ENCODE peak calls at places on chromosome 1, in six cellular contexts. One of them, this sample, is unnamed.
A peak's percentile ranks its signal among the peaks of the same experiment; 100 is the strongest.

GRCh38 chr1:53182111-53182593 is 14.5 kb upstream of the CPT2 start:
- DNase-seq in iris pigment epithelial cell: peak; percentile 86
- DNase-seq in heart left ventricle: peak; percentile 78
- DNase-seq in stimulated activated CD8-positive, alpha-beta memory T cell treated with anti-CD3 and anti-CD28 coated beads, Interleukin-4, amount 100 ng/mL, for 1 hour: peak; percentile 55
- DNase-seq in Right ventricle myocardium inferior: peak; percentile 86
- DNase-seq in naive thymus-derived CD8-positive, alpha-beta T cell: peak; percentile 74
- DNase-seq in this sample: peak; percentile 97

GRCh38 chr1:110087812-110088738 is 17.6 kb upstream of the ALX3 start:
- DNase-seq in iris pigment epithelial cell: peak; percentile 65
- DNase-seq in heart left ventricle: no peak
- DNase-seq in stimulated activated CD8-positive, alpha-beta memory T cell treated with anti-CD3 and anti-CD28 coated beads, Interleukin-4, amount 100 ng/mL, for 1 hour: no peak
- DNase-seq in Right ventricle myocardium inferior: no peak
- DNase-seq in naive thymus-derived CD8-positive, alpha-beta T cell: peak; percentile 38
- DNase-seq in this sample: peak; percentile 37

GRCh38 chr1:12760256-12760795 is 13.2 kb upstream of the PRAMEF12 start:
- DNase-seq in iris pigment epithelial cell: no peak
- DNase-seq in heart left ventricle: no peak
- DNase-seq in stimulated activated CD8-positive, alpha-beta memory T cell treated with anti-CD3 and anti-CD28 coated beads, Interleukin-4, amount 100 ng/mL, for 1 hour: no peak
- DNase-seq in Right ventricle myocardium inferior: no peak
- DNase-seq in naive thymus-derived CD8-positive, alpha-beta T cell: no peak
- DNase-seq in this sample: no peak

GRCh38 chr1:39799770-39800470 is 11.3 kb upstream of the BMP8B start:
- DNase-seq in iris pigment epithelial cell: peak; percentile 87
- DNase-seq in heart left ventricle: peak; percentile 59
- DNase-seq in stimulated activated CD8-positive, alpha-beta memory T cell treated with anti-CD3 and anti-CD28 coated beads, Interleukin-4, amount 100 ng/mL, for 1 hour: peak; percentile 45
- DNase-seq in Right ventricle myocardium inferior: peak; percentile 76
- DNase-seq in naive thymus-derived CD8-positive, alpha-beta T cell: peak; percentile 56
- DNase-seq in this sample: peak; percentile 47

GRCh38 chr1:19861034-19861433 is 21.2 kb upstream of the OTUD3 start:
- DNase-seq in iris pigment epithelial cell: peak; percentile 50
- DNase-seq in heart left ventricle: no peak
- DNase-seq in stimulated activated CD8-positive, alpha-beta memory T cell treated with anti-CD3 and anti-CD28 coated beads, Interleukin-4, amount 100 ng/mL, for 1 hour: no peak
- DNase-seq in Right ventricle myocardium inferior: no peak
- DNase-seq in naive thymus-derived CD8-positive, alpha-beta T cell: no peak
- DNase-seq in this sample: no peak

GRCh38 chr1:182032251-182032650 is 29.3 kb downstream of the ZNF648 start:
- DNase-seq in iris pigment epithelial cell: no peak
- DNase-seq in heart left ventricle: no peak
- DNase-seq in stimulated activated CD8-positive, alpha-beta memory T cell treated with anti-CD3 and anti-CD28 coated beads, Interleukin-4, amount 100 ng/mL, for 1 hour: no peak
- DNase-seq in Right ventricle myocardium inferior: no peak
- DNase-seq in naive thymus-derived CD8-positive, alpha-beta T cell: no peak
- DNase-seq in this sample: no peak

GRCh38 chr1:8259498-8260290 is 58.2 kb upstream of the SLC45A1 start:
- DNase-seq in iris pigment epithelial cell: peak; percentile 91
- DNase-seq in heart left ventricle: no peak
- DNase-seq in stimulated activated CD8-positive, alpha-beta memory T cell treated with anti-CD3 and anti-CD28 coated beads, Interleukin-4, amount 100 ng/mL, for 1 hour: no peak
- DNase-seq in Right ventricle myocardium inferior: no peak
- DNase-seq in naive thymus-derived CD8-positive, alpha-beta T cell: no peak
- DNase-seq in this sample: no peak

GRCh38 chr1:29195875-29196274 is 14.2 kb upstream of the SRSF4 start:
- DNase-seq in iris pigment epithelial cell: no peak
- DNase-seq in heart left ventricle: no peak
- DNase-seq in stimulated activated CD8-positive, alpha-beta memory T cell treated with anti-CD3 and anti-CD28 coated beads, Interleukin-4, amount 100 ng/mL, for 1 hour: no peak
- DNase-seq in Right ventricle myocardium inferior: no peak
- DNase-seq in naive thymus-derived CD8-positive, alpha-beta T cell: no peak
- DNase-seq in this sample: no peak

GRCh38 chr1:101257500-101258325 is 20.9 kb downstream of the S1PR1 start:
- DNase-seq in iris pigment epithelial cell: no peak
- DNase-seq in heart left ventricle: peak; percentile 32
- DNase-seq in stimulated activated CD8-positive, alpha-beta memory T cell treated with anti-CD3 and anti-CD28 coated beads, Interleukin-4, amount 100 ng/mL, for 1 hour: no peak
- DNase-seq in Right ventricle myocardium inferior: no peak
- DNase-seq in naive thymus-derived CD8-positive, alpha-beta T cell: peak; percentile 46
- DNase-seq in this sample: no peak

GRCh38 chr1:27876341-27877114 is 4.2 kb downstream of the THEMIS2 start:
- DNase-seq in iris pigment epithelial cell: no peak
- DNase-seq in heart left ventricle: no peak
- DNase-seq in stimulated activated CD8-positive, alpha-beta memory T cell treated with anti-CD3 and anti-CD28 coated beads, Interleukin-4, amount 100 ng/mL, for 1 hour: no peak
- DNase-seq in Right ventricle myocardium inferior: no peak
- DNase-seq in naive thymus-derived CD8-positive, alpha-beta T cell: no peak
- DNase-seq in this sample: peak; percentile 12

GRCh38 chr1:245278846-245279245 is 124.1 kb downstream of the KIF26B start:
- DNase-seq in iris pigment epithelial cell: no peak
- DNase-seq in heart left ventricle: no peak
- DNase-seq in stimulated activated CD8-positive, alpha-beta memory T cell treated with anti-CD3 and anti-CD28 coated beads, Interleukin-4, amount 100 ng/mL, for 1 hour: no peak
- DNase-seq in Right ventricle myocardium inferior: no peak
- DNase-seq in naive thymus-derived CD8-positive, alpha-beta T cell: no peak
- DNase-seq in this sample: no peak

GRCh38 chr1:172837816-172838680 is 179.1 kb downstream of the FASLG start:
- DNase-seq in iris pigment epithelial cell: peak; percentile 77
- DNase-seq in heart left ventricle: no peak
- DNase-seq in stimulated activated CD8-positive, alpha-beta memory T cell treated with anti-CD3 and anti-CD28 coated beads, Interleukin-4, amount 100 ng/mL, for 1 hour: no peak
- DNase-seq in Right ventricle myocardium inferior: no peak
- DNase-seq in naive thymus-derived CD8-positive, alpha-beta T cell: peak; percentile 69
- DNase-seq in this sample: no peak

GRCh38 chr1:34602907-34603306 is 151.9 kb upstream of the GJB5 start:
- DNase-seq in iris pigment epithelial cell: no peak
- DNase-seq in heart left ventricle: no peak
- DNase-seq in stimulated activated CD8-positive, alpha-beta memory T cell treated with anti-CD3 and anti-CD28 coated beads, Interleukin-4, amount 100 ng/mL, for 1 hour: no peak
- DNase-seq in Right ventricle myocardium inferior: no peak
- DNase-seq in naive thymus-derived CD8-positive, alpha-beta T cell: no peak
- DNase-seq in this sample: no peak

GRCh38 chr1:212858461-212859265 is 588 bp downstream of the FLVCR1 start:
- DNase-seq in iris pigment epithelial cell: peak; percentile 47
- DNase-seq in heart left ventricle: peak; percentile 28
- DNase-seq in stimulated activated CD8-positive, alpha-beta memory T cell treated with anti-CD3 and anti-CD28 coated beads, Interleukin-4, amount 100 ng/mL, for 1 hour: peak; percentile 1
- DNase-seq in Right ventricle myocardium inferior: peak; percentile 71
- DNase-seq in naive thymus-derived CD8-positive, alpha-beta T cell: peak; percentile 36
- DNase-seq in this sample: no peak

GRCh38 chr1:160018900-160019299 is 12.9 kb downstream of the PIGM start:
- DNase-seq in iris pigment epithelial cell: peak; percentile 66
- DNase-seq in heart left ventricle: no peak
- DNase-seq in stimulated activated CD8-positive, alpha-beta memory T cell treated with anti-CD3 and anti-CD28 coated beads, Interleukin-4, amount 100 ng/mL, for 1 hour: no peak
- DNase-seq in Right ventricle myocardium inferior: no peak
- DNase-seq in naive thymus-derived CD8-positive, alpha-beta T cell: no peak
- DNase-seq in this sample: no peak

GRCh38 chr1:56963667-56964066 is 2.1 kb downstream of the C8B start:
- DNase-seq in iris pigment epithelial cell: no peak
- DNase-seq in heart left ventricle: no peak
- DNase-seq in stimulated activated CD8-positive, alpha-beta memory T cell treated with anti-CD3 and anti-CD28 coated beads, Interleukin-4, amount 100 ng/mL, for 1 hour: no peak
- DNase-seq in Right ventricle myocardium inferior: no peak
- DNase-seq in naive thymus-derived CD8-positive, alpha-beta T cell: no peak
- DNase-seq in this sample: no peak

GRCh38 chr1:31396633-31397351 is 16.2 kb upstream of the SERINC2 start:
- DNase-seq in iris pigment epithelial cell: peak; percentile 83
- DNase-seq in heart left ventricle: no peak
- DNase-seq in stimulated activated CD8-positive, alpha-beta memory T cell treated with anti-CD3 and anti-CD28 coated beads, Interleukin-4, amount 100 ng/mL, for 1 hour: no peak
- DNase-seq in Right ventricle myocardium inferior: no peak
- DNase-seq in naive thymus-derived CD8-positive, alpha-beta T cell: no peak
- DNase-seq in this sample: no peak

GRCh38 chr1:43711524-43712386 is 4.4 kb downstream of the ST3GAL3 start:
- DNase-seq in iris pigment epithelial cell: peak; percentile 91
- DNase-seq in heart left ventricle: no peak
- DNase-seq in stimulated activated CD8-positive, alpha-beta memory T cell treated with anti-CD3 and anti-CD28 coated beads, Interleukin-4, amount 100 ng/mL, for 1 hour: no peak
- DNase-seq in Right ventricle myocardium inferior: no peak
- DNase-seq in naive thymus-derived CD8-positive, alpha-beta T cell: no peak
- DNase-seq in this sample: no peak

GRCh38 chr1:41533016-41533730 is 48.7 kb upstream of the EDN2 start:
- DNase-seq in iris pigment epithelial cell: no peak
- DNase-seq in heart left ventricle: peak; percentile 23
- DNase-seq in stimulated activated CD8-positive, alpha-beta memory T cell treated with anti-CD3 and anti-CD28 coated beads, Interleukin-4, amount 100 ng/mL, for 1 hour: no peak
- DNase-seq in Right ventricle myocardium inferior: no peak
- DNase-seq in naive thymus-derived CD8-positive, alpha-beta T cell: no peak
- DNase-seq in this sample: no peak

GRCh38 chr1:93907718-93908117 is 1.5 kb downstream of the GCLM start:
- DNase-seq in iris pigment epithelial cell: peak; percentile 70
- DNase-seq in heart left ventricle: no peak
- DNase-seq in stimulated activated CD8-positive, alpha-beta memory T cell treated with anti-CD3 and anti-CD28 coated beads, Interleukin-4, amount 100 ng/mL, for 1 hour: no peak
- DNase-seq in Right ventricle myocardium inferior: no peak
- DNase-seq in naive thymus-derived CD8-positive, alpha-beta T cell: no peak
- DNase-seq in this sample: no peak

This sample was measured in omental fat pad.